ENCODE peak calls at places on chromosomes 5 and 9, in five cellular contexts. One of them, this sample, is unnamed.

GRCh38 chr5:132263548-132264261 is 6.2 kb downstream of the PDLIM4 start:
- DNase-seq in IMR-90: peak; percentile 94
- DNase-seq in HepG2: no peak
- DNase-seq in testis: peak; percentile 15
- DNase-seq in breast epithelium: no peak
- DNase-seq in this sample: peak; percentile 91

GRCh38 chr9:121927636-121928035 is 165.5 kb downstream of the TTLL11 start:
- DNase-seq in breast epithelium: no peak
- DNase-seq in HepG2: no peak
- DNase-seq in IMR-90: no peak
- DNase-seq in testis: no peak
- DNase-seq in this sample: no peak

GRCh38 chr9:113985968-113986585 is 92.0 kb downstream of the AMBP start:
- DNase-seq in testis: no peak
- DNase-seq in breast epithelium: no peak
- DNase-seq in HepG2: no peak
- DNase-seq in IMR-90: peak; percentile 41
- DNase-seq in this sample: no peak

GRCh38 chr5:53261245-53261644 is 151.7 kb upstream of the MOCS2 start:
- DNase-seq in breast epithelium: no peak
- DNase-seq in IMR-90: peak; percentile 34
- DNase-seq in testis: no peak
- DNase-seq in HepG2: no peak
- DNase-seq in this sample: no peak

GRCh38 chr9:7368410-7369292 is 430.9 kb downstream of the DMAC1 start:
- DNase-seq in IMR-90: peak; percentile 90
- DNase-seq in testis: no peak
- DNase-seq in breast epithelium: no peak
- DNase-seq in HepG2: no peak
- DNase-seq in this sample: no peak

GRCh38 chr5:16593013-16593412 is 23.8 kb downstream of the RETREG1 start:
- DNase-seq in breast epithelium: no peak
- DNase-seq in testis: no peak
- DNase-seq in HepG2: no peak
- DNase-seq in IMR-90: no peak
- DNase-seq in this sample: no peak

GRCh38 chr5:77638763-77639451 is 394 bp upstream of the OTP start:
- DNase-seq in IMR-90: no peak
- DNase-seq in HepG2: no peak
- DNase-seq in breast epithelium: no peak
- DNase-seq in testis: no peak
- DNase-seq in this sample: no peak

GRCh38 chr9:131264231-131264630 is 12.1 kb downstream of the FAM78A start:
- DNase-seq in testis: no peak
- DNase-seq in breast epithelium: no peak
- DNase-seq in HepG2: no peak
- DNase-seq in IMR-90: no peak
- DNase-seq in this sample: no peak

GRCh38 chr5:74055446-74056097 is 429.6 kb downstream of the ARHGEF28 start:
- DNase-seq in HepG2: no peak
- DNase-seq in testis: no peak
- DNase-seq in IMR-90: no peak
- DNase-seq in breast epithelium: no peak
- DNase-seq in this sample: no peak

GRCh38 chr9:98830554-98830953 is 23.1 kb downstream of the GALNT12 start:
- DNase-seq in breast epithelium: no peak
- DNase-seq in IMR-90: no peak
- DNase-seq in testis: no peak
- DNase-seq in HepG2: no peak
- DNase-seq in this sample: no peak

GRCh38 chr9:134458111-134458845 is 132.0 kb downstream of the RXRA start:
- DNase-seq in breast epithelium: no peak
- DNase-seq in HepG2: no peak
- DNase-seq in IMR-90: peak; percentile 55
- DNase-seq in testis: no peak
- DNase-seq in this sample: no peak

GRCh38 chr5:108260858-108261170 is 121.1 kb downstream of the FBXL17 start:
- DNase-seq in testis: no peak
- DNase-seq in breast epithelium: no peak
- DNase-seq in IMR-90: no peak
- DNase-seq in HepG2: no peak
- DNase-seq in this sample: no peak

GRCh38 chr5:37685211-37685610 is 154.6 kb downstream of the GDNF start:
- DNase-seq in testis: no peak
- DNase-seq in HepG2: no peak
- DNase-seq in breast epithelium: no peak
- DNase-seq in IMR-90: no peak
- DNase-seq in this sample: no peak
- H3K9me3 ChIP-seq in testis: no peaks in the 10 kb centered on the region
- H3K9me3 ChIP-seq in HepG2: peaks cover 8% of the 10 kb centered on the region
- H3K9me3 ChIP-seq in breast epithelium: peaks cover 9% of the 10 kb centered on the region
- H3K9me3 ChIP-seq in IMR-90: no peaks in the 10 kb centered on the region
- H3K9me3 ChIP-seq in this sample: no peaks in the 10 kb centered on the region

GRCh38 chr9:126546036-126546435 is 67.7 kb upstream of the LMX1B start:
- DNase-seq in IMR-90: no peak
- DNase-seq in HepG2: no peak
- DNase-seq in breast epithelium: no peak
- DNase-seq in testis: no peak
- DNase-seq in this sample: no peak

GRCh38 chr9:126549246-126550006 is 64.3 kb upstream of the LMX1B start:
- DNase-seq in breast epithelium: no peak
- DNase-seq in HepG2: no peak
- DNase-seq in testis: no peak
- DNase-seq in IMR-90: no peak
- DNase-seq in this sample: no peak

GRCh38 chr9:126545116-126545515 is 68.6 kb upstream of the LMX1B start:
- DNase-seq in IMR-90: no peak
- DNase-seq in testis: no peak
- DNase-seq in HepG2: no peak
- DNase-seq in breast epithelium: no peak
- DNase-seq in this sample: no peak

GRCh38 chr9:126550891-126551351 is 62.8 kb upstream of the LMX1B start:
- DNase-seq in HepG2: no peak
- DNase-seq in breast epithelium: no peak
- DNase-seq in IMR-90: no peak
- DNase-seq in testis: no peak
- DNase-seq in this sample: no peak

DNA sequence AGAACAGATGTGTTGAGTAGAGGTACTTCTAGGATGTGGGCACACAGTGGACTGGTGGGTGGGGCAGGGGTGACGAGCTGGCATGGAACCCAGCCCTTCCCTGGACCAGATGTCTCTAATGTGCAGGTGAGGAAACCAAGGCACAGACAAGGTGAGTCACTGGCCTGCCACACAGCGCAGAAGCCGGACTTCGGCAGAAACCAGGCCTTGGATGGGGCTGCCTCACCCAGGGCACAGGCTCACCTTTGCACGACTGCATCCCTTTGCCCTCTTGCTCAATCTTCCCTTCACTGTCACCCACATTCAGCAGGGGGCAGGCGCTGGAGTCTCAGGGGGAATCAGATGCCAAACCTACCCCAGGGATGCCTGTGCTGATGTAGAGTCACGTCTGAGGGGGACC is 65.4 kb upstream of the LMX1B start:
- DNase-seq in IMR-90: no peak
- DNase-seq in testis: no peak
- DNase-seq in breast epithelium: no peak
- DNase-seq in HepG2: peak; percentile 51
- DNase-seq in this sample: no peak
- TF ChIP-seq POLR2A in IMR-90: no peak
- TF ChIP-seq POLR2A in testis: no peak
- TF ChIP-seq POLR2A in breast epithelium: no peak
- TF ChIP-seq POLR2A in HepG2: no peak
- TF ChIP-seq POLR2A in this sample: no peak

DNA sequence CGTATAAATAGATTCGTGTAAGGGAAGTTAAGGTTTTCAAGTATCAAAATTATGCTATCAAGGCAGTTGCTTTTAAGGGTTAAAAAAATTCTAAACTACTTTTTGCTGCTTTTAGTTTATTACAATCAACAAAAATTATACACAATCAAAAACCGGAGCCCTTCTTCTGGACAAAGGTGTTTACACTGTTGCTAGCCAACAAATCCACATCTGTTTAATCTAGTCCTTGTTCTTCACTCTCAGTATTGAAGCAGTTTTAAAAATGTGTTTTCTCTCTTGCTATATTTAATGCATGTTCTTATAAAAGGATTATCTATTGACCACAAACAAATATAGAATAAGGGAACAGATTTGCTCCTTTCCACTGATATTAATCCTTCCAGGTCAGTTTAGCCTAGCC is 2.5 kb downstream of the FEM1C start:
- DNase-seq in IMR-90: peak; percentile 16
- DNase-seq in breast epithelium: no peak
- DNase-seq in testis: no peak
- DNase-seq in HepG2: peak; percentile 6
- DNase-seq in this sample: no peak
- H3K27ac ChIP-seq in IMR-90: no peak overlapping the region
- H3K27ac ChIP-seq in breast epithelium: peak overlapping the region; percentile 99
- H3K27ac ChIP-seq in testis: peak overlapping the region; percentile 99
- H3K27ac ChIP-seq in HepG2: peak overlapping the region; percentile 93
- H3K27ac ChIP-seq in this sample: peak overlapping the region; percentile 98

GRCh38 chr5:40089269-40089668 is 590.4 kb upstream of the PTGER4 start:
- DNase-seq in HepG2: no peak
- DNase-seq in breast epithelium: no peak
- DNase-seq in IMR-90: peak; percentile 1
- DNase-seq in testis: no peak
- DNase-seq in this sample: no peak
- H3K9me3 ChIP-seq in HepG2: peaks cover 83% of the 10 kb centered on the region
- H3K9me3 ChIP-seq in breast epithelium: peaks cover 17% of the 10 kb centered on the region
- H3K9me3 ChIP-seq in IMR-90: peaks cover 2% of the 10 kb centered on the region
- H3K9me3 ChIP-seq in testis: no peaks in the 10 kb centered on the region
- H3K9me3 ChIP-seq in this sample: peaks cover 6% of the 10 kb centered on the region

This sample was measured in vagina.